ENCODE peak calls at places on chromosomes 1 and 21, in seven cellular contexts. X, I, R, J, L, Y and F are unnamed samples. For H3K4me1, the result is how much of the 10 kb centered on the place peaks cover.

GRCh38 chr1:180536796-180537372 is 21.9 kb upstream of the OVAAL start:
- DNase-seq in X (no peak), I (no peak), R (no peak), J (no peak), L (no peak), Y (no peak), F (no peak)

GRCh38 chr1:51313961-51314777 is 16.2 kb downstream of the TTC39A start:
- DNase-seq in X (no peak), I (no peak), R (peak), J (no peak), L (no peak), Y (no peak), F (peak)

GRCh38 chr1:161198877-161199431 is at the start of gene ADAMTS4:
- DNase-seq in X (peak), I (no peak), R (peak), J (no peak), L (peak), Y (no peak), F (no peak)

GRCh38 chr1:111267801-111268508 is 22.7 kb upstream of the CHIA start:
- DNase-seq in X (no peak), I (no peak), R (no peak), J (no peak), L (no peak), Y (no peak), F (no peak)

GRCh38 chr1:64505944-64506658 is 36.2 kb downstream of the CACHD1 start:
- DNase-seq in X (no peak), I (no peak), R (peak), J (no peak), L (no peak), Y (peak), F (no peak)

GRCh38 chr1:213135572-213135971 is 84.5 kb downstream of the RPS6KC1 start:
- DNase-seq in X (no peak), I (no peak), R (no peak), J (no peak), L (no peak), Y (no peak), F (no peak)

GRCh38 chr1:205921559-205921887 is 21.7 kb downstream of the SLC26A9 start:
- DNase-seq in X (no peak), I (no peak), R (no peak), J (no peak), L (no peak), Y (no peak), F (no peak)

GRCh38 chr1:205928256-205928655 is 15.0 kb downstream of the SLC26A9 start:
- DNase-seq in X (no peak), I (no peak), R (no peak), J (no peak), L (no peak), Y (no peak), F (no peak)

GRCh38 chr1:64093941-64094340 is 109.5 kb upstream of the UBE2U start:
- DNase-seq in X (no peak), I (no peak), R (no peak), J (no peak), L (no peak), Y (no peak), F (peak)

GRCh38 chr1:33182452-33182851 is 609 bp upstream of the TRIM62 start:
- DNase-seq in X (no peak), I (no peak), R (no peak), J (no peak), L (peak), Y (no peak), F (no peak)

GRCh38 chr1:169155675-169156074 is 49.2 kb downstream of the ATP1B1 start:
- DNase-seq in X (no peak), I (no peak), R (no peak), J (no peak), L (no peak), Y (no peak), F (no peak)

GRCh38 chr1:178126790-178127189 is 32.9 kb downstream of the RASAL2 start:
- DNase-seq in X (no peak), I (no peak), R (no peak), J (peak), L (no peak), Y (no peak), F (peak)

GRCh38 chr1:5502310-5503194 is 489.7 kb downstream of the NPHP4 start:
- DNase-seq in X (no peak), I (no peak), R (no peak), J (no peak), L (no peak), Y (no peak), F (no peak)

GRCh38 chr1:210367561-210367960 is 38.9 kb downstream of the HHAT start:
- DNase-seq in X (no peak), I (no peak), R (no peak), J (no peak), L (no peak), Y (no peak), F (peak)

GRCh38 chr21:46406001-46406400 is 52.7 kb upstream of the DIP2A start:
- DNase-seq in X (no peak), I (no peak), R (no peak), J (no peak), L (no peak), Y (no peak), F (no peak)

GRCh38 chr1:215143497-215143896 is 61.0 kb downstream of the KCNK2 start:
- DNase-seq in X (no peak), I (no peak), R (no peak), J (no peak), L (peak), Y (no peak), F (no peak)

GRCh38 chr1:208524920-208525319 is 280.7 kb upstream of the PLXNA2 start:
- DNase-seq in X (no peak), I (no peak), R (no peak), J (no peak), L (no peak), Y (no peak), F (no peak)

GRCh38 chr21:31446206-31446900 is 102.3 kb upstream of the TIAM1 start:
- DNase-seq in X (no peak), I (peak), R (no peak), J (no peak), L (no peak), Y (peak), F (no peak)

GRCh38 chr1:204348722-204349121 is 11.0 kb downstream of the PLEKHA6 start:
- DNase-seq in X (peak), I (no peak), R (peak), J (no peak), L (peak), Y (no peak), F (peak)

GRCh38 chr1:207191061-207191460 is 87.0 kb downstream of the C4BPA start:
- DNase-seq in X (no peak), I (no peak), R (no peak), J (no peak), L (no peak), Y (no peak), F (no peak)

GRCh38 chr1:33986389-33987095 is 122.7 kb downstream of the HMGB4 start:
- DNase-seq in X (peak), I (no peak), R (no peak), J (no peak), L (no peak), Y (no peak), F (no peak)

GRCh38 chr1:213194383-213194782 is 143.3 kb downstream of the RPS6KC1 start:
- DNase-seq in X (no peak), I (no peak), R (no peak), J (no peak), L (no peak), Y (no peak), F (no peak)

GRCh38 chr1:21586926-21587601 is 77.8 kb downstream of the ALPL start:
- DNase-seq in X (peak), I (no peak), R (peak), J (peak), L (peak), Y (no peak), F (peak)

GRCh38 chr1:207825296-207825695 is 73.4 kb downstream of the CD46 start:
- DNase-seq in X (no peak), I (no peak), R (no peak), J (no peak), L (no peak), Y (peak), F (no peak)

GRCh38 chr1:27862671-27863551 is 9.4 kb upstream of the THEMIS2 start:
- DNase-seq in X (peak), I (no peak), R (peak), J (no peak), L (no peak), Y (no peak), F (peak)

GRCh38 chr1:85334962-85335361 is 58.5 kb upstream of the BCL10 start:
- DNase-seq in X (no peak), I (no peak), R (no peak), J (no peak), L (no peak), Y (no peak), F (peak)

GRCh38 chr1:40630488-40631223 is 34.8 kb downstream of the RIMS3 start:
- DNase-seq in X (no peak), I (peak), R (no peak), J (peak), L (peak), Y (no peak), F (no peak)

GRCh38 chr1:114154146-114154962 is 685 bp upstream of the SYT6 start:
- DNase-seq in X (no peak), I (no peak), R (no peak), J (no peak), L (peak), Y (no peak), F (no peak)

GRCh38 chr1:6953874-6954502 is 168.7 kb downstream of the CAMTA1 start:
- DNase-seq in X (no peak), I (no peak), R (no peak), J (no peak), L (no peak), Y (no peak), F (no peak)

GRCh38 chr1:20411196-20411980 is 74.6 kb downstream of the CAMK2N1 start:
- DNase-seq in X (no peak), I (no peak), R (peak), J (peak), L (no peak), Y (no peak), F (peak)

GRCh38 chr1:199815947-199816346 is 211.6 kb upstream of the NR5A2 start:
- DNase-seq in X (no peak), I (no peak), R (no peak), J (no peak), L (no peak), Y (no peak), F (no peak)

GRCh38 chr1:209620484-209620879 is 31.7 kb downstream of the LAMB3 start:
- DNase-seq in X (no peak), I (no peak), R (no peak), J (no peak), L (no peak), Y (no peak), F (no peak)

GRCh38 chr1:211210052-211210451 is 49.1 kb upstream of the RCOR3 start:
- DNase-seq in X (no peak), I (no peak), R (no peak), J (no peak), L (no peak), Y (no peak), F (no peak)

GRCh38 chr1:53729536-53730485 is 9.2 kb downstream of the GLIS1 start:
- DNase-seq in X (no peak), I (no peak), R (no peak), J (no peak), L (no peak), Y (no peak), F (no peak)

GRCh38 chr1:200602632-200603031 is 17.9 kb downstream of the KIF14 start:
- DNase-seq in X (no peak), I (no peak), R (no peak), J (no peak), L (no peak), Y (no peak), F (no peak)

GRCh38 chr1:8598783-8599182 is 218.7 kb downstream of the RERE start:
- DNase-seq in X (no peak), I (no peak), R (no peak), J (no peak), L (peak), Y (no peak), F (peak)
- H3K4me1 ChIP-seq in X (half or more), I (under half), R (under half), J (under half), L (half or more), Y (under half), F (under half)

GRCh38 chr21:45122432-45123132 is 48.2 kb downstream of the ADARB1 start:
- DNase-seq in X (no peak), I (no peak), R (no peak), J (no peak), L (no peak), Y (no peak), F (no peak)
- H3K4me1 ChIP-seq in X (under half), I (under half), R (under half), J (under half), L (under half), Y (under half), F (under half)

GRCh38 chr21:25186278-25186677 is 421.0 kb downstream of the MRPL39 start:
- DNase-seq in X (no peak), I (no peak), R (no peak), J (no peak), L (no peak), Y (no peak), F (no peak)

GRCh38 chr21:25189497-25189896 is 417.8 kb downstream of the MRPL39 start:
- DNase-seq in X (no peak), I (no peak), R (no peak), J (no peak), L (peak), Y (no peak), F (no peak)

GRCh38 chr21:25188639-25189038 is 418.6 kb downstream of the MRPL39 start:
- DNase-seq in X (no peak), I (no peak), R (no peak), J (no peak), L (no peak), Y (no peak), F (no peak)

GRCh38 chr21:25179116-25179515 is 428.2 kb downstream of the MRPL39 start:
- DNase-seq in X (no peak), I (no peak), R (no peak), J (no peak), L (no peak), Y (no peak), F (no peak)

DNA sequence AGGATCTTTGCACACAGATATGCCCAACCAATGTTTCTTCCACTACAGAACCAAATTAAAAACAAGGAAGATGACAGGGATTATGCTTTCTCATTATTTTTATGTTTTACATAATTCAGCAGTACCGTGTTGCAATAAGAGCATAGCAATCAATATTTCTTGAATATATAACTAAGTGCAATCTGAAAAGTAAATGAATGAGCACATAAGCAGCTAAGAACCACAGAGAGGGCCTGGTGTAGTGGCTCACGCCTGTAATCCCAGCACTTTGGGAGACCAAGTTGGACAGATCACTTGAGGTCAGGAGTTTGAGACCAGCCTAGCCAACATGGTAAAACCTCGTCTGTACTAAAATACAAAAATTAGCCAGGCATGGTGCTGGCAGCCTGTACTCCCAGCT is 423.7 kb downstream of the MRPL39 start:
- DNase-seq in X (no peak), I (no peak), R (no peak), J (no peak), L (no peak), Y (no peak), F (no peak)
- H3K4me1 ChIP-seq in X (under half), I (under half), R (under half), J (under half), L (under half), Y (under half), F (under half)

GRCh38 chr1:242739246-242739645 is 214.7 kb upstream of the PLD5 start:
- DNase-seq in X (no peak), I (no peak), R (no peak), J (no peak), L (no peak), Y (no peak), F (no peak)
- H3K4me1 ChIP-seq in X (under half), I (under half), R (under half), J (under half), L (under half), Y (under half), F (under half)

GRCh38 chr1:29831500-29832117 is 595.3 kb downstream of the PTPRU start:
- DNase-seq in X (no peak), I (no peak), R (no peak), J (no peak), L (no peak), Y (no peak), F (no peak)
- H3K4me1 ChIP-seq in X (under half), I (under half), R (under half), J (under half), L (under half), Y (under half), F (under half)

DNA sequence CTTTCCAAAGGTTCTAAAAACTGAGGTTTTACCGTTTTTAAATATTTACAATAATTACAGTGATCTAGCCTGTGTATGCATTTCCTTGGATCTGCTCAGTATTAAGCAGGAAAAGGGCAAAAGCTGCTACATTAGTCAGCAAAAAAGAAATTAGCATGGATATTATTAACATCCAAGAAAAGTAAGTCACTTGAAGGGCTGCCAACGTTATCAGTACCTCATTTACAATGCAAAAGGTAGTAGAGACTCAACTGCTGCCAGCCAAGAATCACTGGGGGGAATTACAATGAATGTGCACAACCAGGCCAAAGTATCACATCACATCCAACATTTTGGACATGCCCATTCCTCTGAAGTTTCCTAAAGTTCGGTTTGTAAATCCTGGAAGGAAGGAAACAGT is 1.9 kb downstream of the CNN3 start:
- DNase-seq in X (no peak), I (no peak), R (no peak), J (no peak), L (peak), Y (no peak), F (no peak)
- H3K4me1 ChIP-seq in X (half or more), I (under half), R (half or more), J (under half), L (under half), Y (under half), F (half or more)

GRCh38 chr1:54798769-54799641 is 2.1 kb downstream of the TTC22 start:
- DNase-seq in X (no peak), I (no peak), R (peak), J (no peak), L (no peak), Y (no peak), F (no peak)
- H3K4me1 ChIP-seq in X (under half), I (under half), R (under half), J (under half), L (under half), Y (under half), F (under half)

GRCh38 chr1:167934407-167935251 is 1.9 kb upstream of the DCAF6 start:
- DNase-seq in X (no peak), I (no peak), R (no peak), J (no peak), L (peak), Y (no peak), F (no peak)
- H3K4me1 ChIP-seq in X (half or more), I (under half), R (under half), J (under half), L (under half), Y (under half), F (under half)